ENCODE peak calls at places on chromosomes 2 and 18, in five cellular contexts. C is NCI-H345; F is stimulated activated CD4-positive, alpha-beta T cell treated with anti-CD3 and anti-CD28 coated beads, Interleukin-1b, Interleukin-23, amount 100 ng/mL, for 24 hours; L is lower lobe of right lung; P is stimulated activated CD8-positive, alpha-beta memory T cell treated with anti-CD3 and anti-CD28 coated beads, Interleukin-12 subunit alpha, Interleukin-12 subunit beta, amount 100 ng/mL, for 4 hours. Y is an unnamed sample.

GRCh38 chr2:72932045-72932444 is 14.7 kb downstream of the EMX1 start:
- DNase-seq in C (no peak), F (no peak), L (no peak), P (no peak), Y (no peak)

GRCh38 chr2:236612737-236613136 is 43.1 kb downstream of the ACKR3 start:
- DNase-seq in C (no peak), F (no peak), L (no peak), P (no peak), Y (no peak)

GRCh38 chr2:9251154-9252001 is 44.8 kb downstream of the ASAP2 start:
- DNase-seq in C (no peak), F (no peak), L (no peak), P (no peak), Y (no peak)

GRCh38 chr18:10041180-10041579 is 127.4 kb downstream of the VAPA start:
- DNase-seq in C (no peak), F (no peak), L (no peak), P (no peak), Y (no peak)

GRCh38 chr2:47510745-47511144 is 107.8 kb downstream of the MSH2 start:
- DNase-seq in C (no peak), F (no peak), L (no peak), P (no peak), Y (no peak)

GRCh38 chr18:44564922-44565321 is 115.8 kb upstream of the SETBP1 start:
- DNase-seq in C (no peak), F (no peak), L (no peak), P (no peak), Y (no peak)

GRCh38 chr18:30359521-30359920 is 683.0 kb downstream of the DSC3 start:
- DNase-seq in C (no peak), F (no peak), L (no peak), P (no peak), Y (no peak)

GRCh38 chr2:190881480-190882326 is 1.1 kb downstream of the GLS start:
- DNase-seq in C (peak; percentile 72), F (peak; percentile 43), L (peak; percentile 83), P (peak; percentile 68), Y (peak; percentile 75)

GRCh38 chr18:32576296-32576916 is 105.7 kb upstream of the GAREM1 start:
- DNase-seq in C (no peak), F (no peak), L (no peak), P (no peak), Y (no peak)

GRCh38 chr2:20925265-20925889 is 102.5 kb upstream of the LDAH start:
- DNase-seq in C (no peak), F (no peak), L (no peak), P (no peak), Y (peak; percentile 56)

GRCh38 chr2:6576312-6576711 is 289.4 kb downstream of the CMPK2 start:
- DNase-seq in C (no peak), F (no peak), L (no peak), P (no peak), Y (no peak)

GRCh38 chr18:24189664-24190346 is 50.9 kb downstream of the CABYR start:
- DNase-seq in C (no peak), F (no peak), L (no peak), P (no peak), Y (no peak)

GRCh38 chr2:85760371-85760770 is 6.6 kb downstream of the ATOH8 start:
- DNase-seq in C (no peak), F (no peak), L (no peak), P (no peak), Y (no peak)

GRCh38 chr2:203891474-203891873 is 23.9 kb downstream of the CTLA4 start:
- DNase-seq in C (no peak), F (no peak), L (no peak), P (no peak), Y (no peak)

GRCh38 chr2:169071455-169071854 is 2.1 kb downstream of the DHRS9 start:
- DNase-seq in C (no peak), F (no peak), L (no peak), P (no peak), Y (no peak)

GRCh38 chr2:60484080-60484737 is 69.2 kb downstream of the BCL11A start:
- DNase-seq in C (no peak), F (no peak), L (no peak), P (no peak), Y (no peak)

GRCh38 chr2:225025917-225026571 is 16.2 kb downstream of the DOCK10 start:
- DNase-seq in C (no peak), F (no peak), L (peak; percentile 61), P (no peak), Y (no peak)

GRCh38 chr2:148614024-148614331 is 30.6 kb upstream of the EPC2 start:
- DNase-seq in C (peak; percentile 60), F (no peak), L (no peak), P (no peak), Y (no peak)

GRCh38 chr2:36459725-36460137 is 104.2 kb downstream of the CRIM1 start:
- DNase-seq in C (peak; percentile 69), F (no peak), L (no peak), P (no peak), Y (no peak)

GRCh38 chr2:170088776-170089175 is 89.2 kb upstream of the MYO3B start:
- DNase-seq in C (no peak), F (no peak), L (no peak), P (no peak), Y (no peak)

GRCh38 chr18:32383040-32383819 is 87.5 kb downstream of the GAREM1 start:
- DNase-seq in C (no peak), F (no peak), L (no peak), P (no peak), Y (no peak)

GRCh38 chr2:147844691-147845607 is at the start of gene ACVR2A:
- DNase-seq in C (peak; percentile 73), F (peak; percentile 17), L (peak; percentile 52), P (peak; percentile 12), Y (no peak)

GRCh38 chr18:22691988-22692710 is 241.0 kb upstream of the RBBP8 start:
- DNase-seq in C (no peak), F (no peak), L (no peak), P (no peak), Y (no peak)

GRCh38 chr18:44848931-44849330 is 168.2 kb downstream of the SETBP1 start:
- DNase-seq in C (peak; percentile 73), F (no peak), L (no peak), P (no peak), Y (no peak)